ENCODE peak calls at places on chromosomes 13 and 19, in six cellular contexts. One of them, this sample, is unnamed.

GRCh38 chr13:43128504-43128929 is 105.1 kb downstream of the DNAJC15 start:
- DNase-seq in AG09319: no peak
- DNase-seq in right atrium auricular region: no peak
- DNase-seq in AG10803: no peak
- DNase-seq in HL-60: no peak
- DNase-seq in testis: no peak
- DNase-seq in this sample: no peak

GRCh38 chr13:100506600-100507422 is 81.8 kb downstream of the GGACT start:
- DNase-seq in testis: no peak
- DNase-seq in AG10803: no peak
- DNase-seq in AG09319: no peak
- DNase-seq in HL-60: no peak
- DNase-seq in right atrium auricular region: no peak
- DNase-seq in this sample: no peak

GRCh38 chr19:58396691-58397532 is 1.5 kb downstream of the RNF225 start:
- DNase-seq in right atrium auricular region: no peak
- DNase-seq in AG10803: no peak
- DNase-seq in AG09319: no peak
- DNase-seq in testis: no peak
- DNase-seq in HL-60: no peak
- DNase-seq in this sample: no peak

GRCh38 chr19:35153701-35154534 is 617 bp upstream of the FXYD5 start:
- DNase-seq in AG09319: no peak
- DNase-seq in testis: no peak
- DNase-seq in right atrium auricular region: no peak
- DNase-seq in HL-60: peak
- DNase-seq in AG10803: peak
- DNase-seq in this sample: peak

GRCh38 chr19:34577531-34578101 is 96.1 kb downstream of the WTIP start:
- DNase-seq in AG09319: no peak
- DNase-seq in right atrium auricular region: no peak
- DNase-seq in HL-60: no peak
- DNase-seq in AG10803: no peak
- DNase-seq in testis: no peak
- DNase-seq in this sample: no peak

GRCh38 chr13:43567608-43568007 is 219.2 kb downstream of the ENOX1 start:
- DNase-seq in testis: no peak
- DNase-seq in right atrium auricular region: no peak
- DNase-seq in AG09319: no peak
- DNase-seq in AG10803: peak
- DNase-seq in HL-60: no peak
- DNase-seq in this sample: no peak

GRCh38 chr19:1407662-1408299 is 395 bp downstream of the DAZAP1 start:
- DNase-seq in AG10803: no peak
- DNase-seq in AG09319: no peak
- DNase-seq in right atrium auricular region: no peak
- DNase-seq in HL-60: no peak
- DNase-seq in testis: no peak
- DNase-seq in this sample: peak

GRCh38 chr19:3407556-3408516 is 41.5 kb downstream of the NFIC start:
- DNase-seq in HL-60: no peak
- DNase-seq in right atrium auricular region: peak
- DNase-seq in AG09319: no peak
- DNase-seq in testis: peak
- DNase-seq in AG10803: peak
- DNase-seq in this sample: no peak

GRCh38 chr19:1991516-1991915 is 24.0 kb downstream of the BTBD2 start:
- DNase-seq in AG10803: no peak
- DNase-seq in AG09319: no peak
- DNase-seq in HL-60: no peak
- DNase-seq in testis: no peak
- DNase-seq in right atrium auricular region: no peak
- DNase-seq in this sample: no peak

GRCh38 chr13:24008679-24009078 is 111.4 kb upstream of the C1QTNF9B start:
- DNase-seq in testis: no peak
- DNase-seq in right atrium auricular region: no peak
- DNase-seq in HL-60: no peak
- DNase-seq in AG10803: no peak
- DNase-seq in AG09319: no peak
- DNase-seq in this sample: no peak

GRCh38 chr13:48068036-48068435 is 26.9 kb downstream of the MED4 start:
- DNase-seq in AG09319: no peak
- DNase-seq in AG10803: no peak
- DNase-seq in testis: no peak
- DNase-seq in HL-60: no peak
- DNase-seq in right atrium auricular region: no peak
- DNase-seq in this sample: no peak
- TF ChIP-seq CTCF in AG09319: no peak
- TF ChIP-seq CTCF in AG10803: no peak
- TF ChIP-seq CTCF in testis: no peak
- TF ChIP-seq CTCF in HL-60: no peak
- TF ChIP-seq CTCF in right atrium auricular region: no peak
- TF ChIP-seq CTCF in this sample: no peak

GRCh38 chr19:18438331-18439024 is 545 bp upstream of the ISYNA1 start:
- DNase-seq in HL-60: no peak
- DNase-seq in right atrium auricular region: no peak
- DNase-seq in AG10803: no peak
- DNase-seq in testis: peak
- DNase-seq in AG09319: no peak
- DNase-seq in this sample: no peak
- TF ChIP-seq CTCF in HL-60: no peak
- TF ChIP-seq CTCF in right atrium auricular region: no peak
- TF ChIP-seq CTCF in AG10803: no peak
- TF ChIP-seq CTCF in testis: no peak
- TF ChIP-seq CTCF in AG09319: no peak
- TF ChIP-seq CTCF in this sample: no peak

DNA sequence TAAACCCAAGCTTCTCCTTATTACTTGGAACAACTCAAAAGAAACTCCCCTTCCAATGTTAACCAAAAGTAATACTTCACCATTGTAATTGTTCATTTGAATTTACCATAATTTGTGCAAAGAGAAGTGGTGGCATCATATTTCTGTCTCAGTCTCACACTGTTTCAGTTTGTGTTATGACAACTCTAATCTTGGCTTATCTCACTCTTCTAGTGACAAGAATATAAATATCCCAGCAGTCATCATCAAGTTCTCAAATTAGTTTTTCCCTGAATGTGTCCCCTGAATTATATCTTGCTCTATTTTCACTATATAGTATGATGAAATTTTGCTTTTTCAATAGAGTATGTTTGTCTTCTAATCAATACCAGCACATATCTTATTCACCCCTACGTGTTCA is 681.4 kb upstream of the PRR20A start:
- DNase-seq in HL-60: no peak
- DNase-seq in right atrium auricular region: no peak
- DNase-seq in testis: no peak
- DNase-seq in AG09319: no peak
- DNase-seq in AG10803: no peak
- DNase-seq in this sample: no peak
- TF ChIP-seq CTCF in HL-60: no peak
- TF ChIP-seq CTCF in right atrium auricular region: no peak
- TF ChIP-seq CTCF in testis: no peak
- TF ChIP-seq CTCF in AG09319: no peak
- TF ChIP-seq CTCF in AG10803: no peak
- TF ChIP-seq CTCF in this sample: no peak

DNA sequence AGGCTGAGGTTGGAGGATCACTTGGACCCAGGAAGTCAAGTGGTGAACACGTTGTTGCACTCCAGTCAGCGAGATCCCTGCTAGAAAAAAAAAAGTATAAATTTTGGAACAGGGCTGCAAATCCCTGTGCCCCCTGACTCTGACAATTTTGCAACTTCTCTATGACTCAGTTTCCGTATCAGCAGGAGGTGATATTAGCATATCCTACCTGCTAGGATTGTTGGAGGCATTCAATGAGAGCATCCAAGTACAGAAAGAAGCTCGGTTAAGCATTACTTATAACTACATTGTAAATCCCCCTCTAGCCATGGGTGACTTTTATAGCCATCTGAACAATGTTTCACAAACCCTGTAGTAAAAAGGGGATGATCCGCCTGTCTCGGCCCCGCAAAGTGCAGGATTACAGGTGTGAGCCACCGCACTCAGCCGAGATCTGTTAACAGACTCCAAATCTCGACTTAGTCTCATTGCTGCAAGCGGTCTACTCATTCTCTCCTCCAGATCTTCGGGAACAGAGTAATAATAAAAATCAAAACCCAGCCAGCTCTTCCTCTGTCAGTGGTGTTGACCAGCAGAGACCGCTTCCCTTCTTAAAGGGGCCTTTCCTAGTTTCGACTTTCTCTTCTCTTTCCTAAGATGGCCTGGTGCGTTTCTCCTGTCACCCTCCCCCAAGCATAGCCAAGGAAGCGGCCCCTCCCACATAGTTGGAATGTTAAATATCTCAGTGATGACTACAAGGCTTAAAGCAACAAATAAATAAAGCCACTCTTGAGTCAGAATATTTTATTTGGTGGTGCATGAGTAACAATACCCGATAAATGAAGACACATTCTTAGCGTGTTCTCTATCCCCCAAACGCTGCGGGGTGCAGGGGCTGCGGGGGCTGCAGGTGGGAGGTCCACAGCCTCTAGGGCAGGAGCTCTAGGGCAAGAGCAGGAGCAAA is 10.3 kb upstream of the BICRA start:
- DNase-seq in AG09319: peak
- DNase-seq in testis: peak
- DNase-seq in AG10803: peak
- DNase-seq in HL-60: no peak
- DNase-seq in right atrium auricular region: peak
- DNase-seq in this sample: no peak
- TF ChIP-seq CTCF in AG09319: no peak
- TF ChIP-seq CTCF in testis: no peak
- TF ChIP-seq CTCF in AG10803: peak
- TF ChIP-seq CTCF in HL-60: no peak
- TF ChIP-seq CTCF in right atrium auricular region: no peak
- TF ChIP-seq CTCF in this sample: no peak

DNA sequence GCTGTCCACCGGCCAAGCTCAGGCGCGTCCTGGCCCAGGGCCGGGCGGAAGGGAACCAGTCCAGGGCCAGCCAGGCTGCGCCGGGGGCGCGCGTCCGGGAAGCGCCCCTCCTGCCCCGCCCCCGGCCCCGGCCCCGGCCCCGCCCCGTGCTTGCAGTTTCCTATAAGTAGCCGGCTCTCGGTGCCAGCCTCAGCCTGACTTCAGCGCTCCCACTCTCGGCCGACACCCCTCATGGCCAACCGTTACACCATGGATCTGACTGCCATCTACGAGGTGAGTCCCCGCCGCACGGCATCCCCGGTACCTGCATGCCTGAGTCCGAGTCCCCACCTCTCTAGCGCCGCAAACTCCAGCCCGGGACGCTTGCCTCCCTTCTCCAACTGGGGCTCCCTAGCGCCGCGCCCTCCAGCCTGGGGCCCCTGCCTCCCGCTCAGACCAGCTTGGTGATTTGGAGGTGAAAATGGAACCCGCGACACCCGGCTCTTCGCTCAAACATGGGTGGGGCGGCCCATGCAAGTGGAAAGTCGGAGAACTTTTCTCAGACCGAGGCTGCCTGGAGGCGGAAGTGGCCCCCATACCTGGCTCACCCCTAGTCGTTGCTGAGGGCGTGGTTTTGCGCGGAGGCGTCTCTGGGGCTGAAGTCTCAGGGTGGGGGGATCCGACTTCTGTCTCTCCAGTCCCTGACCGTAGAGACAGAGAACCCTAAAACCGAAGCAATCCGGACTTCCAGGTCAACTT is at the start of gene ZFP36:
- DNase-seq in AG09319: peak
- DNase-seq in right atrium auricular region: peak
- DNase-seq in testis: peak
- DNase-seq in HL-60: peak
- DNase-seq in AG10803: peak
- DNase-seq in this sample: peak
- TF ChIP-seq CTCF in AG09319: no peak
- TF ChIP-seq CTCF in right atrium auricular region: no peak
- TF ChIP-seq CTCF in testis: no peak
- TF ChIP-seq CTCF in HL-60: no peak
- TF ChIP-seq CTCF in AG10803: peak
- TF ChIP-seq CTCF in this sample: peak

GRCh38 chr19:40465025-40465780 is at the start of gene BLVRB:
- DNase-seq in AG10803: peak
- DNase-seq in AG09319: peak
- DNase-seq in testis: no peak
- DNase-seq in right atrium auricular region: peak
- DNase-seq in HL-60: peak
- DNase-seq in this sample: no peak
- TF ChIP-seq CTCF in AG10803: no peak
- TF ChIP-seq CTCF in AG09319: no peak
- TF ChIP-seq CTCF in testis: no peak
- TF ChIP-seq CTCF in right atrium auricular region: no peak
- TF ChIP-seq CTCF in HL-60: no peak
- TF ChIP-seq CTCF in this sample: no peak

DNA sequence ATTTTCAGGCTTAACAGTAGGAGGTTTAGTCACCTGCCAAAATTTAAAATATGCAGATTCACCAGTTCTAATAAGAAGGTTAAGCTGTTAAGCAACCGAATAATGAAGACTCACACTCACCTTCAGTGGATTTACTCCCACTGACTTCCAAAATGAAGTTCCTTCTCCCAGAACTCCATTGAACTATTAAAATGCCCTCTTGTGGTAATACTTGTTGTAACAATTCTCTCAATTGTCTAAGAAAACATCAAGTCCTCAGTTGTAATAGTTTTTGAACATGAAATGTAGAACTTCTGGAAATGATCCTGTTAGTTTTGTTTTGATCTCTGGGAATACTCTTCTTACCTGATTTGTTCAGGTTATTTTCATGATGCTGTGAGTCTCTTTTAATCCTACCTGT is 522.0 kb upstream of the ATXN8OS start:
- DNase-seq in HL-60: no peak
- DNase-seq in AG10803: no peak
- DNase-seq in right atrium auricular region: no peak
- DNase-seq in testis: no peak
- DNase-seq in AG09319: no peak
- DNase-seq in this sample: no peak
- TF ChIP-seq CTCF in HL-60: no peak
- TF ChIP-seq CTCF in AG10803: no peak
- TF ChIP-seq CTCF in right atrium auricular region: no peak
- TF ChIP-seq CTCF in testis: no peak
- TF ChIP-seq CTCF in AG09319: no peak
- TF ChIP-seq CTCF in this sample: no peak

DNA sequence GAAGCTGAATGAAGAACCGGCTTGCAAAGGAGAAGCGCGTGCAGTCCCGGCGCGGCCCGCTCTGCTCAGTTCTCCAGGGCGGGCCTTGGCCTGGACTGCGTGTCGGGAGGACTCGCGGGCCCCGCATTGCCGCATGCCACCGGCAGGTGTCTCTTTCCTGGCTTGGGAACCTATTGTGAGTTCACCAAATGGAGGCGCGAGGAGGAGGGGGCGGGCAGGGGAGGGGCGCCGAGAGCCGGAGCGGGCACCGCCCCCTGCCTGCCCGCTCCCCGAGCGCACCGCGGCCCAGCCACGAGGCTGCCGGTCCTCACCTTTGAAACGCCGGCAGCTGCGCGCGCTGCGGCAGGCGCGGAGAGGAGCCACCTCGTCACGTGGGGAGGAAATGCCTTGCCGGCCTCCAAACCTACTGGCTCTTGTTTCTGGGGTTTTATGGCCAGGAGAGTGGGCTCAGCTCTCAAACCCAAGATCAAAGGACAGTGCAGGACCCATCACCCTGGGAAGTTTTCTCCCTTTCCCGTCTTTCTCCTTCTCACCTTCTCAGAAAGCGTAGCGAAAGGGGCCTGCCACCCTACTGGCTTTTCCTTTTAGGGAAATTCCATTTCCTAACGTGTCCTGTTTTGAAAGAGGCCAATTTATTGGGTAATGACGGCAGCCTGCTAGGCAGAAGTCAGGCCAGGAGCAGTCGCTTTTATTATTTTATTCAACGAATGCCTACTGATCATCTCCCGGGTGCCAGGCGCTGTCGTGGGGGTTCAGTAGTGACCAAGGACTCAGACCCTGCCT is 13.8 kb upstream of the UBE2L5 start:
- DNase-seq in AG09319: peak
- DNase-seq in AG10803: peak
- DNase-seq in HL-60: peak
- DNase-seq in testis: peak
- DNase-seq in right atrium auricular region: peak
- DNase-seq in this sample: peak
- TF ChIP-seq CTCF in AG09319: peak
- TF ChIP-seq CTCF in AG10803: peak
- TF ChIP-seq CTCF in HL-60: peak
- TF ChIP-seq CTCF in testis: peak
- TF ChIP-seq CTCF in right atrium auricular region: peak
- TF ChIP-seq CTCF in this sample: peak

This sample was measured in GM13977.